ENCODE peak calls at places on chromosomes 12 and 14, in four cellular contexts. One of them, this sample, is unnamed.
A peak's percentile ranks its signal among the peaks of the same experiment; 100 is the strongest.

GRCh38 chr14:64815257-64815656 is 64.5 kb downstream of the SPTB start:
- DNase-seq in HCT116: no peak
- DNase-seq in mammary epithelial cell: no peak
- DNase-seq in right lobe of liver: no peak
- DNase-seq in this sample: no peak

GRCh38 chr12:49538740-49539403 is at the start of gene KCNH3:
- DNase-seq in HCT116: peak; percentile 37
- DNase-seq in mammary epithelial cell: peak; percentile 60
- DNase-seq in right lobe of liver: peak; percentile 81
- DNase-seq in this sample: peak; percentile 83

GRCh38 chr12:61810486-61810885 is 449.7 kb upstream of the USP15 start:
- DNase-seq in HCT116: no peak
- DNase-seq in mammary epithelial cell: no peak
- DNase-seq in right lobe of liver: no peak
- DNase-seq in this sample: no peak

GRCh38 chr12:47844264-47845020 is 24.7 kb upstream of the HDAC7 start:
- DNase-seq in HCT116: no peak
- DNase-seq in mammary epithelial cell: no peak
- DNase-seq in right lobe of liver: no peak
- DNase-seq in this sample: no peak

GRCh38 chr12:67068773-67069450 is 200.2 kb upstream of the CAND1 start:
- DNase-seq in HCT116: no peak
- DNase-seq in mammary epithelial cell: peak; percentile 83
- DNase-seq in right lobe of liver: peak; percentile 26
- DNase-seq in this sample: no peak

GRCh38 chr14:62138593-62138992 is 376.4 kb downstream of the SNAPC1 start:
- DNase-seq in HCT116: no peak
- DNase-seq in mammary epithelial cell: no peak
- DNase-seq in right lobe of liver: no peak
- DNase-seq in this sample: no peak

GRCh38 chr12:7241404-7242005 is 52.0 kb downstream of the PEX5 start:
- DNase-seq in HCT116: no peak
- DNase-seq in mammary epithelial cell: peak; percentile 90
- DNase-seq in right lobe of liver: no peak
- DNase-seq in this sample: no peak

GRCh38 chr12:11174022-11174421 is 3.0 kb downstream of the SMIM10L1 start:
- DNase-seq in HCT116: no peak
- DNase-seq in mammary epithelial cell: peak; percentile 4
- DNase-seq in right lobe of liver: no peak
- DNase-seq in this sample: no peak

GRCh38 chr12:38118632-38119031 is 197.9 kb upstream of the ALG10B start:
- DNase-seq in HCT116: no peak
- DNase-seq in mammary epithelial cell: no peak
- DNase-seq in right lobe of liver: no peak
- DNase-seq in this sample: no peak

GRCh38 chr12:19115285-19115684 is 14.2 kb upstream of the PLEKHA5 start:
- DNase-seq in HCT116: no peak
- DNase-seq in mammary epithelial cell: no peak
- DNase-seq in right lobe of liver: no peak
- DNase-seq in this sample: no peak

GRCh38 chr14:60288279-60288678 is 39.3 kb downstream of the PPM1A start:
- DNase-seq in HCT116: no peak
- DNase-seq in mammary epithelial cell: no peak
- DNase-seq in right lobe of liver: no peak
- DNase-seq in this sample: no peak

GRCh38 chr12:115385141-115385540 is 701.2 kb upstream of the TBX3 start:
- DNase-seq in HCT116: no peak
- DNase-seq in mammary epithelial cell: peak; percentile 12
- DNase-seq in right lobe of liver: no peak
- DNase-seq in this sample: no peak

GRCh38 chr12:11812558-11813421 is 163.3 kb downstream of the ETV6 start:
- DNase-seq in HCT116: no peak
- DNase-seq in mammary epithelial cell: peak; percentile 36
- DNase-seq in right lobe of liver: peak; percentile 38
- DNase-seq in this sample: no peak

GRCh38 chr14:81219821-81220487 is 805 bp downstream of the GTF2A1 start:
- DNase-seq in HCT116: no peak
- DNase-seq in mammary epithelial cell: no peak
- DNase-seq in right lobe of liver: peak; percentile 54
- DNase-seq in this sample: peak; percentile 45

GRCh38 chr14:102853703-102854396 is 68.6 kb upstream of the AMN start:
- DNase-seq in HCT116: no peak
- DNase-seq in mammary epithelial cell: no peak
- DNase-seq in right lobe of liver: no peak
- DNase-seq in this sample: no peak

GRCh38 chr14:30443368-30444007 is 115.5 kb upstream of the G2E3 start:
- DNase-seq in HCT116: peak; percentile 16
- DNase-seq in mammary epithelial cell: peak; percentile 12
- DNase-seq in right lobe of liver: no peak
- DNase-seq in this sample: no peak

GRCh38 chr12:131197490-131197889 is 243.8 kb downstream of the ADGRD1 start:
- DNase-seq in HCT116: no peak
- DNase-seq in mammary epithelial cell: no peak
- DNase-seq in right lobe of liver: no peak
- DNase-seq in this sample: no peak

GRCh38 chr14:103629503-103630121 is 601 bp downstream of the KLC1 start:
- DNase-seq in HCT116: no peak
- DNase-seq in mammary epithelial cell: peak; percentile 26
- DNase-seq in right lobe of liver: peak; percentile 75
- DNase-seq in this sample: peak; percentile 70

GRCh38 chr14:94174622-94175402 is 690 bp downstream of the PPP4R4 start:
- DNase-seq in HCT116: no peak
- DNase-seq in mammary epithelial cell: no peak
- DNase-seq in right lobe of liver: peak; percentile 35
- DNase-seq in this sample: no peak

GRCh38 chr12:6867407-6868210 is at the start of gene TPI1:
- DNase-seq in HCT116: no peak
- DNase-seq in mammary epithelial cell: peak; percentile 72
- DNase-seq in right lobe of liver: peak; percentile 92
- DNase-seq in this sample: peak; percentile 88

GRCh38 chr12:69157023-69157655 is 82.2 kb upstream of the CPSF6 start:
- DNase-seq in HCT116: peak; percentile 69
- DNase-seq in mammary epithelial cell: peak; percentile 67
- DNase-seq in right lobe of liver: peak; percentile 88
- DNase-seq in this sample: peak; percentile 77

GRCh38 chr12:90299121-90299520 is 590.5 kb upstream of the ATP2B1 start:
- DNase-seq in HCT116: no peak
- DNase-seq in mammary epithelial cell: no peak
- DNase-seq in right lobe of liver: no peak
- DNase-seq in this sample: no peak

GRCh38 chr12:50271724-50272247 is 11.5 kb downstream of the LIMA1 start:
- DNase-seq in HCT116: no peak
- DNase-seq in mammary epithelial cell: no peak
- DNase-seq in right lobe of liver: no peak
- DNase-seq in this sample: no peak

GRCh38 chr14:38964630-38965029 is 138.4 kb downstream of the SEC23A start:
- DNase-seq in HCT116: no peak
- DNase-seq in mammary epithelial cell: no peak
- DNase-seq in right lobe of liver: no peak
- DNase-seq in this sample: no peak

GRCh38 chr12:52644078-52644415 is 8.0 kb downstream of the KRT2 start:
- DNase-seq in HCT116: no peak
- DNase-seq in mammary epithelial cell: no peak
- DNase-seq in right lobe of liver: no peak
- DNase-seq in this sample: no peak

GRCh38 chr14:35385042-35385839 is 19.3 kb downstream of the NFKBIA start:
- DNase-seq in HCT116: no peak
- DNase-seq in mammary epithelial cell: peak; percentile 42
- DNase-seq in right lobe of liver: peak; percentile 57
- DNase-seq in this sample: peak; percentile 87

GRCh38 chr12:56126732-56127239 is 1.3 kb upstream of the ESYT1 start:
- DNase-seq in HCT116: no peak
- DNase-seq in mammary epithelial cell: no peak
- DNase-seq in right lobe of liver: no peak
- DNase-seq in this sample: no peak

GRCh38 chr14:59360923-59361794 is 104.0 kb downstream of the GPR135 start:
- DNase-seq in HCT116: peak; percentile 86
- DNase-seq in mammary epithelial cell: peak; percentile 90
- DNase-seq in right lobe of liver: peak; percentile 35
- DNase-seq in this sample: peak; percentile 80

GRCh38 chr12:18864900-18865561 is 127.1 kb downstream of the CAPZA3 start:
- DNase-seq in HCT116: no peak
- DNase-seq in mammary epithelial cell: peak; percentile 82
- DNase-seq in right lobe of liver: no peak
- DNase-seq in this sample: no peak

GRCh38 chr12:124535066-124535740 is 32.2 kb downstream of the NCOR2 start:
- DNase-seq in HCT116: no peak
- DNase-seq in mammary epithelial cell: no peak
- DNase-seq in right lobe of liver: no peak
- DNase-seq in this sample: no peak

GRCh38 chr12:91180577-91180976 is 2.0 kb downstream of the DCN start:
- DNase-seq in HCT116: no peak
- DNase-seq in mammary epithelial cell: no peak
- DNase-seq in right lobe of liver: no peak
- DNase-seq in this sample: no peak

GRCh38 chr12:92469837-92470236 is 233.0 kb upstream of the PLEKHG7 start:
- DNase-seq in HCT116: no peak
- DNase-seq in mammary epithelial cell: no peak
- DNase-seq in right lobe of liver: no peak
- DNase-seq in this sample: peak; percentile 68

GRCh38 chr12:92471551-92471950 is 231.2 kb upstream of the PLEKHG7 start:
- DNase-seq in HCT116: no peak
- DNase-seq in mammary epithelial cell: no peak
- DNase-seq in right lobe of liver: no peak
- DNase-seq in this sample: no peak

GRCh38 chr12:92473564-92473963 is 229.2 kb upstream of the PLEKHG7 start:
- DNase-seq in HCT116: no peak
- DNase-seq in mammary epithelial cell: no peak
- DNase-seq in right lobe of liver: no peak
- DNase-seq in this sample: no peak

GRCh38 chr12:92470608-92471021 is 232.2 kb upstream of the PLEKHG7 start:
- DNase-seq in HCT116: no peak
- DNase-seq in mammary epithelial cell: no peak
- DNase-seq in right lobe of liver: no peak
- DNase-seq in this sample: no peak

DNA sequence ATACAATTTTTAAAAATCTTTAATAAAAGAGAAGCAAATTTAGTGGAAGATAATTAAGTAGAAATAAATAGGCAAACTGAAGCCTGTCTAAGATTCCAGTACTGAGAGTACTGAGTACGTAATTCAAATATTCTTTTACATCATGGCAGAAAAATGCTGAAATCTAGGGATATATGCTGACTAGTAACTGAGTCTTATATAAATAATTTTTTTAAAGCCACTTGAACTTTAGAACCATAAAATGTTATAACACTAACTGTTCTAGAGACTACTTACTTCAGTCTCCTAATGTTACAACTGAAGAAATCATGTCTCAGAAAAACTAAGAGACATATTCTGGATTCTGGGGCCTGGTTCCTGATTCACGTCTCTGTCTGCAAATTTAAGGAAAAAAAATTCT is 230.6 kb upstream of the PLEKHG7 start:
- DNase-seq in HCT116: no peak
- DNase-seq in mammary epithelial cell: no peak
- DNase-seq in right lobe of liver: no peak
- DNase-seq in this sample: no peak
- H3K27ac ChIP-seq in HCT116: no peak overlapping the region
- H3K27ac ChIP-seq in mammary epithelial cell: no peak overlapping the region
- H3K27ac ChIP-seq in right lobe of liver: no peak overlapping the region
- H3K27ac ChIP-seq in this sample: no peak overlapping the region

GRCh38 chr12:94429633-94430032 is 30.0 kb downstream of the CEP83 start:
- DNase-seq in HCT116: no peak
- DNase-seq in mammary epithelial cell: no peak
- DNase-seq in right lobe of liver: no peak
- DNase-seq in this sample: no peak

GRCh38 chr12:94430304-94430703 is 29.4 kb downstream of the CEP83 start:
- DNase-seq in HCT116: no peak
- DNase-seq in mammary epithelial cell: no peak
- DNase-seq in right lobe of liver: no peak
- DNase-seq in this sample: no peak

GRCh38 chr12:94437303-94437702 is 22.4 kb downstream of the CEP83 start:
- DNase-seq in HCT116: no peak
- DNase-seq in mammary epithelial cell: no peak
- DNase-seq in right lobe of liver: no peak
- DNase-seq in this sample: no peak

DNA sequence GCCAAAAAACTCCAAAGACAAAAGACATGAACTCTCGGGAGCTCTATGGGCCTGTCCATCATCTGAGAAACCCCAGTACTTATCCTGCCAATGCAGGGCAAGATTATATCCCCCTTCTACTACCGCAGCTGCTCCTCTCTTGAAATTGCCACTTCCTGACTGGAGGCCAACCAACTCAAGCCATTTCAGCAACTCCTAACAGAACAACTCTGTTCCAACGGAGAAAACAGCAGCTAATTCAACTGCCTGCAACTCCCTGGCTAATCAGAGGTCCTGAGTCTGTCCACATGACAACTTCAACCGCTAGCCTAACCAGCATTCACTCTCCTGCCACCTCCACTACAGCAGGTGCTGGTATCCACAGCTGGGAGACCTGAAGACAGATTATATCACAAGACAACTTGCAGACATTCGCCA is 24.1 kb downstream of the CEP83 start:
- DNase-seq in HCT116: no peak
- DNase-seq in mammary epithelial cell: no peak
- DNase-seq in right lobe of liver: no peak
- DNase-seq in this sample: no peak
- H3K4me1 ChIP-seq in HCT116: no peaks in the 10 kb centered on the region
- H3K4me1 ChIP-seq in mammary epithelial cell: no peaks in the 10 kb centered on the region
- H3K4me1 ChIP-seq in right lobe of liver: no peaks in the 10 kb centered on the region
- H3K4me1 ChIP-seq in this sample: peaks cover 20% of the 10 kb centered on the region

DNA sequence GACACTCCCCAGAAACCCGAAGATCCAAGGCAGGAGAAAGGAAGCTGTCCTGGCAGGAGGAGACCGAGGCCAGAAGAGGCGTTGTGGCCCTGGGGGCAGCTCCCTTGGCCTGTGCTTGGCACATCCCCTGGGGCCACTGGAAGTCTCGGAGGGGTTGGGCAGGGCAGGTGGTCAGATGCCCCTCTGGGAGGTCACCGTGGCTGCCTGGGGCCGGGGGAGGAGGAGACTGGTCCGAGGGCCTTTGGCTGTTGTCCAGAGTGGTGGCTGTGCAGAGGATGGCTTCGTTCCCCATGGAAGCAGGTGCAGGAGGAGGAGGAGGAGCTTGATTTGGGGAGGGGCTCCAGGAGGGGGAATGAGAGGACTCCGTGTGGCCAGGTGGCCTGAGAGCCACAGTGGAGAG is 3.3 kb upstream of the NUDT14 start:
- DNase-seq in HCT116: no peak
- DNase-seq in mammary epithelial cell: no peak
- DNase-seq in right lobe of liver: no peak
- DNase-seq in this sample: no peak
- H3K4me3 ChIP-seq in HCT116: no peak overlapping the region
- H3K4me3 ChIP-seq in mammary epithelial cell: no peak overlapping the region
- H3K4me3 ChIP-seq in right lobe of liver: no peak overlapping the region
- H3K4me3 ChIP-seq in this sample: no peak overlapping the region

DNA sequence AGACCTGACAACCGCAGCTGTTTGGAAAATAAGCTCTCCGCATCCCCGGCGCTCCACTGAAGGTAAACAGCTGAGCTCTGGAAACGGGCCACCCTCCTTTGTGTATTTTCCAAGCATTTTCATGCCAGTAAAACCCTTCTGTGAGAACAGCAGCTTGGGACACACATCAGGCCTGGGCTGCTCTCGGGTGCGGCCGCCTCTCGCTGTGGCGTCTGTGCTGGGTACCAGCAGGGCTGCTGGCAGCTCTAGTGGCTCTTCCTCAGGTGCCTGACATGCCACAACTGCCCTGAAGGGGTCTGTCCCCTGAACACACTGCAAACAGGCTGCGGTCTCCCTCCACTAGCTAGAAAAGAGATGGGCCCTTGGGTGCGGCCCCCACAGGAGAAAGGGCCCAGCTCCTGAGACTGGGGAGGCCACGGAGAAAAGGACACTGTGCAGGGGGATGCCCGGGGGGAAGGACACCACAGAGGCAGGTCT is 96.3 kb downstream of the ITPK1 start:
- DNase-seq in HCT116: no peak
- DNase-seq in mammary epithelial cell: no peak
- DNase-seq in right lobe of liver: no peak
- DNase-seq in this sample: no peak
- H3K27ac ChIP-seq in HCT116: no peak overlapping the region
- H3K27ac ChIP-seq in mammary epithelial cell: no peak overlapping the region
- H3K27ac ChIP-seq in right lobe of liver: no peak overlapping the region
- H3K27ac ChIP-seq in this sample: peak overlapping the region; percentile 80

This sample was measured in left ventricle myocardium inferior.